ENCODE peak calls at places on chromosome 1, in four cellular contexts. R, U, J and X are unnamed samples.

GRCh38 chr1:248834343-248834940 is 3.6 kb upstream of the ZNF672 start:
- DNase-seq in J (no peak), U (no peak), R (no peak), X (no peak)

GRCh38 chr1:197787056-197787455 is 11.8 kb upstream of the DENND1B start:
- DNase-seq in U (no peak), R (no peak), J (no peak), X (no peak)

GRCh38 chr1:31683997-31684396 is 19.8 kb downstream of the COL16A1 start:
- DNase-seq in J (no peak), U (no peak), R (no peak), X (no peak)

GRCh38 chr1:216034506-216034905 is 388.7 kb downstream of the USH2A start:
- DNase-seq in U (no peak), R (no peak), J (no peak), X (no peak)

GRCh38 chr1:51506537-51506936 is 12.5 kb downstream of the EPS15 start:
- DNase-seq in U (no peak), J (no peak), R (peak; percentile 91), X (no peak)

GRCh38 chr1:46062651-46063319 is 69.6 kb downstream of the PIK3R3 start:
- DNase-seq in U (no peak), R (peak; percentile 42), J (no peak), X (no peak)

GRCh38 chr1:211174375-211174774 is 40.4 kb upstream of the KCNH1 start:
- DNase-seq in R (peak; percentile 21), J (no peak), U (no peak), X (no peak)

GRCh38 chr1:27393641-27394281 is 1.3 kb downstream of the GPR3 start:
- DNase-seq in R (no peak), J (no peak), U (no peak), X (no peak)

GRCh38 chr1:47840338-47840737 is 156.8 kb downstream of the TRABD2B start:
- DNase-seq in U (no peak), J (no peak), R (no peak), X (no peak)

GRCh38 chr1:201396859-201397464 is 2.2 kb downstream of the LAD1 start:
- DNase-seq in R (no peak), J (peak; percentile 71), U (no peak), X (no peak)

GRCh38 chr1:109621402-109622101 is 1.9 kb downstream of the AMPD2 start:
- DNase-seq in R (no peak), U (no peak), J (no peak), X (no peak)

GRCh38 chr1:231806623-231807470 is 180.3 kb downstream of the DISC1 start:
- DNase-seq in R (peak; percentile 54), U (no peak), J (no peak), X (peak; percentile 19)

GRCh38 chr1:162197615-162198497 is 128.4 kb downstream of the NOS1AP start:
- DNase-seq in R (no peak), U (no peak), J (no peak), X (no peak)
- TF ChIP-seq CTCF in R (no peak), U (peak; percentile 11), J (no peak), X (no peak)

DNA sequence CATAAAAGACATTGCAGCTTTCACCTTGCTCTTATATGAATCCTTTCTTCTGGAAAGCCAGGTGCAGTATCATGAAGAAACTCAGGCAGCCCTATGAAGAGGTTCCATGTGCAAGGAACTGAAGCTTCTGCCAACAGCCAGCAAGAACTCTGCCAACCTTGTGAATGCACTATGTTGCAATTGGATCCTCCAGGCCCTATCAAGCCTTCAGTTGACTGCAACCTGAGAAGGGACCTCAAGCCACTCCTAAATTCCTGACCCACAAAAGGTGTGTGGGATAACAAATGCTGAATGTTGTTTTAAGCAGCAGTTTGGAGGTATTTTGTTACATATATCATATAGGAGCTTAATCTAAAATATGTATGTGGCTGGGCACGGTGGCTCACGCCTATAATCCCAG is 84.0 kb downstream of the RERE start:
- DNase-seq in U (no peak), R (no peak), J (peak; percentile 49), X (no peak)
- TF ChIP-seq CTCF in U (no peak), R (no peak), J (no peak), X (no peak)

DNA sequence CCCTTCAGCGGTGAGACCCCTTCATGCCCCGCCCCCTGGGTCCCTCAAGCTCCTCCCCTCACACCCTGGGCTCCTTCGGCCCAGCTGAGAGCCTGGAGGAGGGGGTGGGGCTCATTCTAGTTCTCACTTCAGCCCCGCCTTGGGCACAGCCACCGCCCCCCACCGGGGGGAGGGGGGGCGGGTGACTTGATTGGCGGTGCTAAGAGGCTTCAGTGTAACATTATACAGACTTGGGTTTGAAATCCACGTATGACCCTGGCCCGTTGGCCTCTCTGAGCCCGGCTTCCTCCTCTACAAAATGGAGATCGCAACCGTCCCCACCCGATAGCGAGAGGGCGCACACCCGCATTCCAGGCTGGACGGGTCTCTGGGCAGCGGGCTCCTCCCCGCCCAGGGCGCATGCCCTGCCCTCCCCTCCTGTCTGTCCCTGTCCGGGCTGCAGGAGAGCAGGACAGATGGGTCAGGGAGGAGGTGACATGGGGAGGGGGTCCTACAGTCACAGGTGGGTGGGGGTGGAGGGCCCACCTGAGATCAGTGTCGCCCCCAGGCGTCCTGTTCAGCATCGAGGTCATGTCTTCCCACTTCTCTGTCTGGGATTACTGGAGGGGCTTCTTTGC is 5.1 kb downstream of the CLCNKB start:
- DNase-seq in R (peak; percentile 52), U (no peak), J (peak; percentile 41), X (peak; percentile 41)
- TF ChIP-seq CTCF in R (peak; percentile 1), U (no peak), J (no peak), X (no peak)

DNA sequence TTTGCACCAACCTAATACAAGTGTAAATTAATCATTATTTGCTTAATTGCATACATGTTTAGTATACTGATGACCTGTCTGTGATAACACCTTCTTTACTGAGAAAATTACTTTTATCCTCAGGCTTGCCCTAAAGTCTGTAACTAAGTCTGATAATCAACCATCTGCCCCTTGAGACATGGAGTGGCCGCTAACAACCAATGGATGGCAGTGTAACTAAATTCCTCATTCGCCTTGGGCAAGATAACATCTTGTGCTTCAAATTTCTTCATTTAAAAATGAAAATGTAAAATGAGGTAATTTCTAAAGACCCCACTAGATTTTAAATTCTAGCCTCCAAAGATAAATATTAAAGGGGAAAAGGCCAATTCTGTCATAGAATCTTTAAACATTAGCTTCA is 85.1 kb downstream of the ENAH start:
- DNase-seq in U (no peak), J (no peak), R (peak; percentile 54), X (no peak)
- TF ChIP-seq CTCF in U (peak; percentile 10), J (no peak), R (peak; percentile 49), X (no peak)